ENCODE peak calls at places on chromosomes 16 and 17, in ten cellular contexts. O, U, S, L, B, E, W, C, Y and A are unnamed samples.

GRCh38 chr17:15270628-15271381 is 5.7 kb upstream of the PMP22 start:
- DNase-seq in Y (no peak), E (no peak), S (no peak), W (no peak), U (no peak), B (no peak), L (no peak), C (no peak), O (no peak), A (no peak)

GRCh38 chr17:79799174-79799537 is 2.3 kb upstream of the CBX8 start:
- DNase-seq in U (no peak), E (no peak), B (no peak), O (no peak), L (no peak), W (no peak), Y (no peak), C (no peak), S (no peak), A (no peak)

GRCh38 chr16:1823821-1824220 is 2.8 kb downstream of the HAGH start:
- DNase-seq in O (no peak), L (no peak), W (no peak), U (no peak), Y (peak), S (peak), B (no peak), C (peak), E (no peak), A (peak)

GRCh38 chr17:16912021-16912962 is 59.6 kb downstream of the TNFRSF13B start:
- DNase-seq in B (no peak), Y (no peak), E (no peak), W (peak), S (no peak), C (no peak), L (no peak), U (no peak), O (peak), A (no peak)

GRCh38 chr17:63573634-63574033 is 23.4 kb downstream of the DCAF7 start:
- DNase-seq in L (no peak), S (no peak), W (no peak), O (no peak), U (no peak), C (no peak), B (no peak), Y (no peak), E (no peak), A (peak)

GRCh38 chr16:48347191-48347860 is 37.9 kb downstream of the SIAH1 start:
- DNase-seq in Y (no peak), B (no peak), S (no peak), E (no peak), L (no peak), W (no peak), O (no peak), U (no peak), C (no peak), A (no peak)

GRCh38 chr17:5226940-5227878 is 7.5 kb downstream of the SCIMP start:
- DNase-seq in W (no peak), L (no peak), E (no peak), B (no peak), S (no peak), C (no peak), O (no peak), Y (no peak), U (no peak), A (no peak)

GRCh38 chr17:4607773-4608187 is 23.5 kb downstream of the SMTNL2 start:
- DNase-seq in C (peak), Y (no peak), E (no peak), S (no peak), B (no peak), L (no peak), W (no peak), U (no peak), O (peak), A (no peak)

GRCh38 chr17:4997302-4998026 is at the start of the genes INCA1 and KIF1C:
- DNase-seq in Y (peak), E (peak), B (peak), W (peak), O (peak), L (peak), S (peak), C (peak), U (peak), A (peak)

GRCh38 chr16:86578499-86579267 is at the start of gene FOXL1:
- DNase-seq in L (no peak), S (peak), C (peak), W (no peak), O (no peak), Y (no peak), E (no peak), U (no peak), B (no peak), A (no peak)

GRCh38 chr17:51244041-51244440 is 15.8 kb downstream of the MBTD1 start:
- DNase-seq in S (no peak), B (no peak), W (no peak), O (no peak), C (no peak), E (no peak), L (no peak), U (no peak), Y (no peak), A (no peak)

GRCh38 chr17:48013876-48014602 is 23.6 kb downstream of the COPZ2 start:
- DNase-seq in E (no peak), C (no peak), Y (no peak), L (no peak), B (no peak), U (no peak), O (no peak), W (no peak), S (no peak), A (no peak)

GRCh38 chr16:66223176-66223780 is 143.2 kb upstream of the CDH5 start:
- DNase-seq in W (no peak), E (no peak), Y (no peak), C (no peak), L (no peak), S (peak), O (peak), B (no peak), U (peak), A (no peak)